ENCODE peak calls at places on chromosomes 3 and 15, in seven cellular contexts. One of them, this sample, is unnamed.

GRCh38 chr3:179474480-179474879 is 23.2 kb upstream of the GNB4 start:
- DNase-seq in right atrium auricular region: no peak
- DNase-seq in AG09319: no peak
- DNase-seq in nephron progenitor cell: no peak
- DNase-seq in neural crest cell: no peak
- DNase-seq in GM10248: no peak
- DNase-seq in transverse colon: no peak
- DNase-seq in this sample: no peak

GRCh38 chr15:63449711-63450110 is 54.7 kb upstream of the USP3 start:
- DNase-seq in right atrium auricular region: no peak
- DNase-seq in AG09319: no peak
- DNase-seq in nephron progenitor cell: no peak
- DNase-seq in neural crest cell: no peak
- DNase-seq in GM10248: no peak
- DNase-seq in transverse colon: peak; percentile 26
- DNase-seq in this sample: no peak

GRCh38 chr15:82183121-82184031 is 79.2 kb downstream of the EFL1 start:
- DNase-seq in right atrium auricular region: no peak
- DNase-seq in AG09319: peak; percentile 74
- DNase-seq in nephron progenitor cell: no peak
- DNase-seq in neural crest cell: no peak
- DNase-seq in GM10248: no peak
- DNase-seq in transverse colon: no peak
- DNase-seq in this sample: no peak

GRCh38 chr15:84142888-84143337 is 92.7 kb upstream of the GOLGA6L4 start:
- DNase-seq in right atrium auricular region: peak; percentile 81
- DNase-seq in AG09319: peak; percentile 54
- DNase-seq in nephron progenitor cell: peak; percentile 82
- DNase-seq in neural crest cell: peak; percentile 80
- DNase-seq in GM10248: peak; percentile 72
- DNase-seq in transverse colon: peak; percentile 78
- DNase-seq in this sample: peak; percentile 34

GRCh38 chr3:185715091-185715490 is 109.8 kb downstream of the IGF2BP2 start:
- DNase-seq in right atrium auricular region: no peak
- DNase-seq in AG09319: no peak
- DNase-seq in nephron progenitor cell: no peak
- DNase-seq in neural crest cell: no peak
- DNase-seq in GM10248: no peak
- DNase-seq in transverse colon: peak; percentile 17
- DNase-seq in this sample: no peak

GRCh38 chr3:52095990-52096775 is 39.8 kb upstream of the DUSP7 start:
- DNase-seq in right atrium auricular region: no peak
- DNase-seq in AG09319: no peak
- DNase-seq in nephron progenitor cell: no peak
- DNase-seq in neural crest cell: no peak
- DNase-seq in GM10248: no peak
- DNase-seq in transverse colon: no peak
- DNase-seq in this sample: no peak

GRCh38 chr3:58260733-58261132 is 23.1 kb downstream of the ABHD6 start:
- DNase-seq in right atrium auricular region: no peak
- DNase-seq in AG09319: no peak
- DNase-seq in nephron progenitor cell: no peak
- DNase-seq in neural crest cell: no peak
- DNase-seq in GM10248: no peak
- DNase-seq in transverse colon: no peak
- DNase-seq in this sample: no peak

GRCh38 chr3:159186581-159186980 is 384.7 kb downstream of the MFSD1 start:
- DNase-seq in right atrium auricular region: no peak
- DNase-seq in AG09319: no peak
- DNase-seq in nephron progenitor cell: no peak
- DNase-seq in neural crest cell: no peak
- DNase-seq in GM10248: peak; percentile 25
- DNase-seq in transverse colon: no peak
- DNase-seq in this sample: no peak

GRCh38 chr3:124966557-124967480 is 32.3 kb upstream of the MUC13 start:
- DNase-seq in right atrium auricular region: no peak
- DNase-seq in AG09319: no peak
- DNase-seq in nephron progenitor cell: no peak
- DNase-seq in neural crest cell: no peak
- DNase-seq in GM10248: no peak
- DNase-seq in transverse colon: no peak
- DNase-seq in this sample: no peak

GRCh38 chr15:76996076-76996525 is 1.2 kb downstream of the PSTPIP1 start:
- DNase-seq in right atrium auricular region: no peak
- DNase-seq in AG09319: no peak
- DNase-seq in nephron progenitor cell: no peak
- DNase-seq in neural crest cell: no peak
- DNase-seq in GM10248: no peak
- DNase-seq in transverse colon: no peak
- DNase-seq in this sample: no peak

GRCh38 chr15:95765161-95765560 is 565.3 kb upstream of the NR2F2 start:
- DNase-seq in right atrium auricular region: no peak
- DNase-seq in AG09319: no peak
- DNase-seq in nephron progenitor cell: no peak
- DNase-seq in neural crest cell: no peak
- DNase-seq in GM10248: no peak
- DNase-seq in transverse colon: no peak
- DNase-seq in this sample: no peak

GRCh38 chr15:81069356-81069755 is 64.7 kb upstream of the CFAP161 start:
- DNase-seq in right atrium auricular region: no peak
- DNase-seq in AG09319: no peak
- DNase-seq in nephron progenitor cell: no peak
- DNase-seq in neural crest cell: no peak
- DNase-seq in GM10248: no peak
- DNase-seq in transverse colon: no peak
- DNase-seq in this sample: no peak

DNA sequence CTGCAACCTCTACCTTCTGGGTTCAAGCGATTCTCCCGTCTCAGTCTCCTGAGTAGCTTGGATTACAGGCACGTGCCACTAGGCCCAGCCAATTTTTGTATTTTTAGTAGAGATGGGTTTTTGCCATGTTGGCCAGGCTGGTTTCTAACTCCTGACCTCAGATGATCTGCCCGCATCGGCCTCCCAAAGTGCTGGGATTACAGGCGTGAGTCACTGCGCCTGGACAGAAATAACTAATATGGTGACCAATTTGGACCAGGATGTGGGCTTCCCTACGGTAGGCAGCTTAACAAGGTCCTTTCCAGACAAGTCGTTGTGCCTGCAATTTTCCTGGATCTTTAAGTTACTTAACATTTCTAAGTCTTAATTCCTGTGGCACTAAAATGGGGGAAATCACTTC is 14.8 kb downstream of the WDR53 start:
- DNase-seq in right atrium auricular region: no peak
- DNase-seq in AG09319: no peak
- DNase-seq in nephron progenitor cell: no peak
- DNase-seq in neural crest cell: no peak
- DNase-seq in GM10248: no peak
- DNase-seq in transverse colon: no peak
- DNase-seq in this sample: no peak
- TF ChIP-seq CTCF in right atrium auricular region: no peak
- TF ChIP-seq CTCF in AG09319: no peak
- TF ChIP-seq CTCF in nephron progenitor cell: no peak
- TF ChIP-seq CTCF in neural crest cell: no peak
- TF ChIP-seq CTCF in GM10248: no peak
- TF ChIP-seq CTCF in transverse colon: no peak
- TF ChIP-seq CTCF in this sample: no peak

GRCh38 chr3:175146258-175146657 is 287.1 kb downstream of the NAALADL2 start:
- DNase-seq in right atrium auricular region: no peak
- DNase-seq in AG09319: no peak
- DNase-seq in nephron progenitor cell: no peak
- DNase-seq in neural crest cell: no peak
- DNase-seq in GM10248: no peak
- DNase-seq in transverse colon: no peak
- DNase-seq in this sample: no peak
- TF ChIP-seq CTCF in right atrium auricular region: no peak
- TF ChIP-seq CTCF in AG09319: peak; percentile 48
- TF ChIP-seq CTCF in nephron progenitor cell: no peak
- TF ChIP-seq CTCF in neural crest cell: peak; percentile 41
- TF ChIP-seq CTCF in GM10248: no peak
- TF ChIP-seq CTCF in transverse colon: no peak
- TF ChIP-seq CTCF in this sample: peak; percentile 34

DNA sequence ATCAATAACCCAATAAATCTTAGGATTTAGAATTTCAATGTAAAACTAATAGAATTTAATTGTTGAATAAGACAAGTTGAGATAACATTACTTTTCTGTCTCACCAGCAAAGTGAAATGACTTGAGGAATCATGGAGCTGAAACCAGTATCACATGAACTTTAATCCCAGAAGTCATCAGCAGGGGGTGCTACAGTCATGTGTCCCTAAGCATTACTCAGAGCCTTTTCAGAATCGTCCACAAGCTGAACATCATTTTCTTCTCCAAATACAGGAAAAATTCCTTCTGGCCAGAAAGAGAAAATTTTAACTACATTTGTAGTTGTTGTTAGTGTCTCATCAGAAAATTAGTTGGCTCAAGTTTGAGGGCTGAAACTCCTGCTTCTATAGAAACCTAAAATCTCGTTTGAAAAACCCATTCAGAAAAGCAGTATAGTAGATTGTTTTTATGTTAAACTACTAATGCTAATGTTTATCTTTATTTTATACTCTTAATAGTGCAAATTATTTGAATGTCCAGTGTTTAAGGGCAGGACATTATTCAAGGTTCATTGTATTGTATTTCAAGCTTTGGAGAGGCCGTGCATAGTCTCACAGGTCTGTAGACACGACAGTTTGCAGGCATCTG is 384.1 kb downstream of the PLOD2 start:
- DNase-seq in right atrium auricular region: no peak
- DNase-seq in AG09319: peak; percentile 58
- DNase-seq in nephron progenitor cell: peak; percentile 54
- DNase-seq in neural crest cell: peak; percentile 61
- DNase-seq in GM10248: peak; percentile 17
- DNase-seq in transverse colon: no peak
- DNase-seq in this sample: no peak
- TF ChIP-seq CTCF in right atrium auricular region: peak; percentile 39
- TF ChIP-seq CTCF in AG09319: peak; percentile 70
- TF ChIP-seq CTCF in nephron progenitor cell: peak; percentile 65
- TF ChIP-seq CTCF in neural crest cell: peak; percentile 73
- TF ChIP-seq CTCF in GM10248: peak; percentile 47
- TF ChIP-seq CTCF in transverse colon: peak; percentile 28
- TF ChIP-seq CTCF in this sample: peak; percentile 69

GRCh38 chr3:57109437-57110199 is 49.2 kb downstream of the SPATA12 start:
- DNase-seq in right atrium auricular region: no peak
- DNase-seq in AG09319: no peak
- DNase-seq in nephron progenitor cell: no peak
- DNase-seq in neural crest cell: no peak
- DNase-seq in GM10248: no peak
- DNase-seq in transverse colon: no peak
- DNase-seq in this sample: no peak

GRCh38 chr3:57108684-57109083 is 48.2 kb downstream of the SPATA12 start:
- DNase-seq in right atrium auricular region: no peak
- DNase-seq in AG09319: no peak
- DNase-seq in nephron progenitor cell: no peak
- DNase-seq in neural crest cell: no peak
- DNase-seq in GM10248: no peak
- DNase-seq in transverse colon: no peak
- DNase-seq in this sample: no peak

GRCh38 chr3:57110797-57111196 is 50.3 kb downstream of the SPATA12 start:
- DNase-seq in right atrium auricular region: no peak
- DNase-seq in AG09319: no peak
- DNase-seq in nephron progenitor cell: peak; percentile 24
- DNase-seq in neural crest cell: no peak
- DNase-seq in GM10248: no peak
- DNase-seq in transverse colon: no peak
- DNase-seq in this sample: no peak

GRCh38 chr3:57110214-57110613 is 49.8 kb downstream of the SPATA12 start:
- DNase-seq in right atrium auricular region: no peak
- DNase-seq in AG09319: no peak
- DNase-seq in nephron progenitor cell: no peak
- DNase-seq in neural crest cell: no peak
- DNase-seq in GM10248: no peak
- DNase-seq in transverse colon: no peak
- DNase-seq in this sample: no peak

DNA sequence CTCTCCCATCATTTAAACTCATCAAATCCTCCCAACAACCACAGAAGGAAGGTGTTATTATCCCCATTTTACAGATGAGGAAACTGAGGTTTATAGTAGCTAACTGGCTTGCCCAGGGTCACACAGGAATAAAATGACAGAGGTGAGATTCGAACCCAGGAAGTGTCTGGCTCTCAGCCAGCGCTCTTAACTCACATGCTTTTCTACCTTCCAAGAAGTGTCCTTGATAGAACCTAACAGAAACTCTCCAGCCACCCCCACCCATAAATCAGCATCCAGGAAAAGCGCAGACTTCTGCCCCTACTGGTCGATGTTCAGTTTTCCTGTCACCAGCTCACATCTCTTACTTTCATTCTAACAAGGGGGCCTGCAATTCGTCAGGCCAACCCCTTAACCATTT is 51.7 kb downstream of the SPATA12 start:
- DNase-seq in right atrium auricular region: no peak
- DNase-seq in AG09319: no peak
- DNase-seq in nephron progenitor cell: peak; percentile 22
- DNase-seq in neural crest cell: no peak
- DNase-seq in GM10248: peak; percentile 29
- DNase-seq in transverse colon: no peak
- DNase-seq in this sample: no peak
- TF ChIP-seq CTCF in right atrium auricular region: no peak
- TF ChIP-seq CTCF in AG09319: peak; percentile 7
- TF ChIP-seq CTCF in nephron progenitor cell: peak; percentile 23
- TF ChIP-seq CTCF in neural crest cell: peak; percentile 45
- TF ChIP-seq CTCF in GM10248: peak; percentile 7
- TF ChIP-seq CTCF in transverse colon: no peak
- TF ChIP-seq CTCF in this sample: peak; percentile 4

GRCh38 chr15:42016971-42017370 is 3.9 kb downstream of the PLA2G4E start:
- DNase-seq in right atrium auricular region: no peak
- DNase-seq in AG09319: no peak
- DNase-seq in nephron progenitor cell: no peak
- DNase-seq in neural crest cell: no peak
- DNase-seq in GM10248: no peak
- DNase-seq in transverse colon: no peak
- DNase-seq in this sample: no peak
- TF ChIP-seq CTCF in right atrium auricular region: no peak
- TF ChIP-seq CTCF in AG09319: no peak
- TF ChIP-seq CTCF in nephron progenitor cell: no peak
- TF ChIP-seq CTCF in neural crest cell: no peak
- TF ChIP-seq CTCF in GM10248: no peak
- TF ChIP-seq CTCF in transverse colon: no peak
- TF ChIP-seq CTCF in this sample: no peak

GRCh38 chr15:71136159-71137137 is 21.2 kb downstream of the THSD4 start:
- DNase-seq in right atrium auricular region: peak; percentile 59
- DNase-seq in AG09319: no peak
- DNase-seq in nephron progenitor cell: no peak
- DNase-seq in neural crest cell: no peak
- DNase-seq in GM10248: no peak
- DNase-seq in transverse colon: no peak
- DNase-seq in this sample: no peak
- TF ChIP-seq CTCF in right atrium auricular region: no peak
- TF ChIP-seq CTCF in AG09319: no peak
- TF ChIP-seq CTCF in nephron progenitor cell: no peak
- TF ChIP-seq CTCF in neural crest cell: no peak
- TF ChIP-seq CTCF in GM10248: no peak
- TF ChIP-seq CTCF in transverse colon: no peak
- TF ChIP-seq CTCF in this sample: no peak

This sample was measured in D721Med.